ENCODE peak calls at places on chromosome 17, in five cellular contexts. One of them, this sample, is unnamed.

GRCh38 chr17:20202141-20202574 is 193.0 kb downstream of the SPECC1 start:
- DNase-seq in neural progenitor cell: peak
- DNase-seq in GM23338: peak
- DNase-seq in A549: peak
- DNase-seq in CD4-positive, CD25-positive, alpha-beta regulatory T cell: no peak
- DNase-seq in this sample: no peak

GRCh38 chr17:75615301-75615700 is 17.9 kb upstream of the SMIM5 start:
- DNase-seq in A549: no peak
- DNase-seq in GM23338: no peak
- DNase-seq in CD4-positive, CD25-positive, alpha-beta regulatory T cell: no peak
- DNase-seq in neural progenitor cell: no peak
- DNase-seq in this sample: no peak

GRCh38 chr17:30565073-30565935 is 88.1 kb downstream of the GOSR1 start:
- DNase-seq in GM23338: peak
- DNase-seq in CD4-positive, CD25-positive, alpha-beta regulatory T cell: no peak
- DNase-seq in A549: peak
- DNase-seq in neural progenitor cell: peak
- DNase-seq in this sample: no peak

GRCh38 chr17:80913928-80914821 is 77.5 kb upstream of the CHMP6 start:
- DNase-seq in neural progenitor cell: no peak
- DNase-seq in GM23338: no peak
- DNase-seq in CD4-positive, CD25-positive, alpha-beta regulatory T cell: no peak
- DNase-seq in A549: no peak
- DNase-seq in this sample: no peak

GRCh38 chr17:51347851-51348584 is 87.7 kb downstream of the UTP18 start:
- DNase-seq in CD4-positive, CD25-positive, alpha-beta regulatory T cell: no peak
- DNase-seq in A549: no peak
- DNase-seq in GM23338: no peak
- DNase-seq in neural progenitor cell: no peak
- DNase-seq in this sample: no peak

GRCh38 chr17:64781810-64782555 is 119.9 kb upstream of the SMURF2 start:
- DNase-seq in A549: no peak
- DNase-seq in CD4-positive, CD25-positive, alpha-beta regulatory T cell: no peak
- DNase-seq in GM23338: peak
- DNase-seq in neural progenitor cell: no peak
- DNase-seq in this sample: no peak

GRCh38 chr17:50758524-50758923 is 8.8 kb downstream of the ANKRD40CL start:
- DNase-seq in CD4-positive, CD25-positive, alpha-beta regulatory T cell: no peak
- DNase-seq in A549: no peak
- DNase-seq in GM23338: no peak
- DNase-seq in neural progenitor cell: no peak
- DNase-seq in this sample: no peak

GRCh38 chr17:9987779-9988585 is 82.9 kb upstream of the RCVRN start:
- DNase-seq in CD4-positive, CD25-positive, alpha-beta regulatory T cell: no peak
- DNase-seq in A549: peak
- DNase-seq in neural progenitor cell: peak
- DNase-seq in GM23338: peak
- DNase-seq in this sample: no peak

GRCh38 chr17:249236-249993 is 68.0 kb upstream of the DOC2B start:
- DNase-seq in GM23338: no peak
- DNase-seq in A549: no peak
- DNase-seq in neural progenitor cell: no peak
- DNase-seq in CD4-positive, CD25-positive, alpha-beta regulatory T cell: no peak
- DNase-seq in this sample: no peak

GRCh38 chr17:44417553-44417952 is 28.1 kb upstream of the ITGA2B start:
- DNase-seq in neural progenitor cell: no peak
- DNase-seq in A549: peak
- DNase-seq in CD4-positive, CD25-positive, alpha-beta regulatory T cell: no peak
- DNase-seq in GM23338: no peak
- DNase-seq in this sample: peak

GRCh38 chr17:82734987-82735866 is at the start of gene FN3K:
- DNase-seq in A549: peak
- DNase-seq in CD4-positive, CD25-positive, alpha-beta regulatory T cell: peak
- DNase-seq in GM23338: peak
- DNase-seq in neural progenitor cell: peak
- DNase-seq in this sample: no peak

GRCh38 chr17:69960755-69961154 is 114.3 kb upstream of the KCNJ16 start:
- DNase-seq in GM23338: no peak
- DNase-seq in neural progenitor cell: no peak
- DNase-seq in A549: no peak
- DNase-seq in CD4-positive, CD25-positive, alpha-beta regulatory T cell: no peak
- DNase-seq in this sample: no peak

GRCh38 chr17:6675426-6675825 is 23.9 kb downstream of the C17orf100 start:
- DNase-seq in GM23338: no peak
- DNase-seq in neural progenitor cell: no peak
- DNase-seq in A549: no peak
- DNase-seq in CD4-positive, CD25-positive, alpha-beta regulatory T cell: no peak
- DNase-seq in this sample: no peak

GRCh38 chr17:48676963-48677558 is 45.3 kb downstream of the PRAC1 start:
- DNase-seq in GM23338: peak
- DNase-seq in neural progenitor cell: no peak
- DNase-seq in CD4-positive, CD25-positive, alpha-beta regulatory T cell: no peak
- DNase-seq in A549: no peak
- DNase-seq in this sample: no peak

GRCh38 chr17:48672340-48672739 is 46.2 kb upstream of the HOXB9 start:
- DNase-seq in A549: no peak
- DNase-seq in GM23338: no peak
- DNase-seq in CD4-positive, CD25-positive, alpha-beta regulatory T cell: no peak
- DNase-seq in neural progenitor cell: no peak
- DNase-seq in this sample: no peak

GRCh38 chr17:48671697-48672171 is 45.6 kb upstream of the HOXB9 start:
- DNase-seq in GM23338: peak
- DNase-seq in CD4-positive, CD25-positive, alpha-beta regulatory T cell: peak
- DNase-seq in A549: peak
- DNase-seq in neural progenitor cell: peak
- DNase-seq in this sample: no peak
- H3K27ac ChIP-seq in GM23338: no peak
- H3K27ac ChIP-seq in CD4-positive, CD25-positive, alpha-beta regulatory T cell: no peak
- H3K27ac ChIP-seq in A549: peak
- H3K27ac ChIP-seq in neural progenitor cell: no peak
- H3K27ac ChIP-seq in this sample: no peak

GRCh38 chr17:38729886-38730525 is at the start of gene CISD3:
- DNase-seq in A549: peak
- DNase-seq in GM23338: peak
- DNase-seq in CD4-positive, CD25-positive, alpha-beta regulatory T cell: peak
- DNase-seq in neural progenitor cell: peak
- DNase-seq in this sample: no peak
- H3K27ac ChIP-seq in A549: peak
- H3K27ac ChIP-seq in GM23338: peak
- H3K27ac ChIP-seq in CD4-positive, CD25-positive, alpha-beta regulatory T cell: peak
- H3K27ac ChIP-seq in neural progenitor cell: no peak
- H3K27ac ChIP-seq in this sample: peak

GRCh38 chr17:79873583-79873982 is 34.3 kb upstream of the CBX4 start:
- DNase-seq in GM23338: no peak
- DNase-seq in neural progenitor cell: no peak
- DNase-seq in A549: no peak
- DNase-seq in CD4-positive, CD25-positive, alpha-beta regulatory T cell: no peak
- DNase-seq in this sample: no peak
- H3K27ac ChIP-seq in GM23338: no peak
- H3K27ac ChIP-seq in neural progenitor cell: no peak
- H3K27ac ChIP-seq in A549: no peak
- H3K27ac ChIP-seq in CD4-positive, CD25-positive, alpha-beta regulatory T cell: no peak
- H3K27ac ChIP-seq in this sample: no peak

GRCh38 chr17:17934214-17934613 is 38.0 kb downstream of the TOM1L2 start:
- DNase-seq in neural progenitor cell: no peak
- DNase-seq in A549: no peak
- DNase-seq in CD4-positive, CD25-positive, alpha-beta regulatory T cell: no peak
- DNase-seq in GM23338: no peak
- DNase-seq in this sample: no peak

GRCh38 chr17:17937450-17937849 is 34.8 kb downstream of the TOM1L2 start:
- DNase-seq in GM23338: no peak
- DNase-seq in CD4-positive, CD25-positive, alpha-beta regulatory T cell: no peak
- DNase-seq in A549: no peak
- DNase-seq in neural progenitor cell: no peak
- DNase-seq in this sample: no peak

GRCh38 chr17:17933775-17934174 is 38.4 kb downstream of the TOM1L2 start:
- DNase-seq in A549: no peak
- DNase-seq in neural progenitor cell: no peak
- DNase-seq in CD4-positive, CD25-positive, alpha-beta regulatory T cell: no peak
- DNase-seq in GM23338: no peak
- DNase-seq in this sample: no peak

GRCh38 chr17:17934796-17935195 is 37.4 kb downstream of the TOM1L2 start:
- DNase-seq in A549: no peak
- DNase-seq in CD4-positive, CD25-positive, alpha-beta regulatory T cell: no peak
- DNase-seq in GM23338: no peak
- DNase-seq in neural progenitor cell: no peak
- DNase-seq in this sample: no peak

GRCh38 chr17:17935321-17936271 is 36.6 kb downstream of the TOM1L2 start:
- DNase-seq in neural progenitor cell: no peak
- DNase-seq in A549: peak
- DNase-seq in GM23338: no peak
- DNase-seq in CD4-positive, CD25-positive, alpha-beta regulatory T cell: no peak
- DNase-seq in this sample: no peak
- H3K27ac ChIP-seq in neural progenitor cell: no peak
- H3K27ac ChIP-seq in A549: peak
- H3K27ac ChIP-seq in GM23338: no peak
- H3K27ac ChIP-seq in CD4-positive, CD25-positive, alpha-beta regulatory T cell: no peak
- H3K27ac ChIP-seq in this sample: peak

GRCh38 chr17:17152385-17152784 is 53.7 kb downstream of the PLD6 start:
- DNase-seq in A549: no peak
- DNase-seq in CD4-positive, CD25-positive, alpha-beta regulatory T cell: no peak
- DNase-seq in neural progenitor cell: no peak
- DNase-seq in GM23338: no peak
- DNase-seq in this sample: no peak
- H3K27ac ChIP-seq in A549: peak
- H3K27ac ChIP-seq in CD4-positive, CD25-positive, alpha-beta regulatory T cell: no peak
- H3K27ac ChIP-seq in neural progenitor cell: no peak
- H3K27ac ChIP-seq in GM23338: no peak
- H3K27ac ChIP-seq in this sample: peak

DNA sequence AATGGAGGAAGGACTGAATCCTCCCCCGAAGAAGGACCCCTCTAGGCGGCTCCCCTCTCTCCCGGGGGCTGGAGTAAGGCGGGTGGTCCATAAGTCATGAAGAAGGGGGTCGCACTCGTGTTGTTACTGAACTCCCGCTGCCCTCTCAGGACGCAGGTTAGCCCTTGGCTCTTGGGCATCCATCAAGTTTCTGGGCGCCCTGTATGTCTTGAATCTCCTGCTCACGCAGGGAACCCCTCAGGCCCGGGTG is 916 bp downstream of the TRAF4 start:
- DNase-seq in GM23338: no peak
- DNase-seq in CD4-positive, CD25-positive, alpha-beta regulatory T cell: no peak
- DNase-seq in A549: no peak
- DNase-seq in neural progenitor cell: no peak
- DNase-seq in this sample: no peak
- H3K27ac ChIP-seq in GM23338: peak
- H3K27ac ChIP-seq in CD4-positive, CD25-positive, alpha-beta regulatory T cell: peak
- H3K27ac ChIP-seq in A549: peak
- H3K27ac ChIP-seq in neural progenitor cell: peak
- H3K27ac ChIP-seq in this sample: peak

GRCh38 chr17:16491703-16492612 is at the start of gene LRRC75A:
- DNase-seq in GM23338: peak
- DNase-seq in A549: no peak
- DNase-seq in neural progenitor cell: peak
- DNase-seq in CD4-positive, CD25-positive, alpha-beta regulatory T cell: peak
- DNase-seq in this sample: no peak

GRCh38 chr17:16492613-16493290 is 759 bp upstream of the LRRC75A start:
- DNase-seq in CD4-positive, CD25-positive, alpha-beta regulatory T cell: no peak
- DNase-seq in A549: no peak
- DNase-seq in GM23338: peak
- DNase-seq in neural progenitor cell: no peak
- DNase-seq in this sample: no peak

GRCh38 chr17:16493470-16494048 is 1.6 kb upstream of the LRRC75A start:
- DNase-seq in GM23338: no peak
- DNase-seq in neural progenitor cell: no peak
- DNase-seq in CD4-positive, CD25-positive, alpha-beta regulatory T cell: no peak
- DNase-seq in A549: no peak
- DNase-seq in this sample: no peak

GRCh38 chr17:16488572-16488997 is 3.4 kb downstream of the LRRC75A start:
- DNase-seq in GM23338: peak
- DNase-seq in CD4-positive, CD25-positive, alpha-beta regulatory T cell: no peak
- DNase-seq in neural progenitor cell: no peak
- DNase-seq in A549: no peak
- DNase-seq in this sample: no peak

GRCh38 chr17:16491131-16491702 is 776 bp downstream of the LRRC75A start:
- DNase-seq in GM23338: peak
- DNase-seq in CD4-positive, CD25-positive, alpha-beta regulatory T cell: no peak
- DNase-seq in A549: no peak
- DNase-seq in neural progenitor cell: peak
- DNase-seq in this sample: no peak
- H3K27ac ChIP-seq in GM23338: no peak
- H3K27ac ChIP-seq in CD4-positive, CD25-positive, alpha-beta regulatory T cell: no peak
- H3K27ac ChIP-seq in A549: peak
- H3K27ac ChIP-seq in neural progenitor cell: no peak
- H3K27ac ChIP-seq in this sample: no peak